ENCODE peak calls at places on chromosomes 16 and 17, in ten cellular contexts. Z is Calu3, H is fibroblast of the aortic adventitia, U is progenitor cell of endocrine pancreas, M is body of pancreas, O is transverse colon, T is choroid plexus epithelial cell, L is stomach, N is A673, B is Peyer's patch. J is an unnamed sample.

GRCh38 chr17:66025551-66025950 is 166.4 kb downstream of the CEP112 start:
- DNase-seq in O (no peak), Z (no peak), B (no peak), M (no peak), N (no peak), H (peak), L (no peak), U (no peak), T (peak), J (peak)

GRCh38 chr17:22694362-22695227 is 1002.3 kb downstream of the KCNJ18 start:
- DNase-seq in O (no peak), L (no peak), T (no peak), U (no peak), Z (no peak), B (no peak), N (no peak), H (no peak), M (no peak), J (no peak)

GRCh38 chr16:86533942-86534341 is 21.1 kb downstream of the MTHFSD start:
- DNase-seq in B (no peak), M (no peak), Z (no peak), T (no peak), O (no peak), H (no peak), L (no peak), N (no peak), U (no peak), J (no peak)

GRCh38 chr17:79224903-79225302 is 150.3 kb downstream of the ENGASE start:
- DNase-seq in L (no peak), H (no peak), O (no peak), B (no peak), Z (no peak), U (no peak), T (no peak), N (no peak), M (no peak), J (no peak)

GRCh38 chr17:48928876-48929811 is 15.5 kb downstream of the SNF8 start:
- DNase-seq in O (no peak), N (no peak), B (no peak), H (no peak), L (no peak), T (no peak), U (no peak), M (no peak), Z (no peak), J (no peak)

GRCh38 chr16:80932725-80933124 is 74.0 kb downstream of the CMC2 start:
- DNase-seq in U (no peak), T (peak), B (peak), Z (peak), N (peak), M (peak), L (peak), O (peak), H (peak), J (peak)

GRCh38 chr17:68567581-68567980 is 33.6 kb downstream of the FAM20A start:
- DNase-seq in N (no peak), T (no peak), U (no peak), O (no peak), M (no peak), B (no peak), Z (no peak), H (no peak), L (no peak), J (no peak)

GRCh38 chr16:48014349-48015135 is 141.3 kb downstream of the ABCC12 start:
- DNase-seq in Z (peak), L (no peak), N (peak), M (no peak), U (no peak), T (peak), H (peak), B (no peak), O (no peak), J (peak)

GRCh38 chr16:29809850-29810698 is 1.9 kb upstream of the PRRT2 start:
- DNase-seq in O (no peak), H (peak), M (no peak), Z (no peak), L (no peak), U (no peak), T (peak), B (no peak), N (peak), J (no peak)

GRCh38 chr16:19223235-19223847 is 55.3 kb downstream of the SYT17 start:
- DNase-seq in M (peak), O (peak), Z (peak), T (peak), B (peak), U (no peak), H (no peak), L (peak), N (peak), J (peak)

DNA sequence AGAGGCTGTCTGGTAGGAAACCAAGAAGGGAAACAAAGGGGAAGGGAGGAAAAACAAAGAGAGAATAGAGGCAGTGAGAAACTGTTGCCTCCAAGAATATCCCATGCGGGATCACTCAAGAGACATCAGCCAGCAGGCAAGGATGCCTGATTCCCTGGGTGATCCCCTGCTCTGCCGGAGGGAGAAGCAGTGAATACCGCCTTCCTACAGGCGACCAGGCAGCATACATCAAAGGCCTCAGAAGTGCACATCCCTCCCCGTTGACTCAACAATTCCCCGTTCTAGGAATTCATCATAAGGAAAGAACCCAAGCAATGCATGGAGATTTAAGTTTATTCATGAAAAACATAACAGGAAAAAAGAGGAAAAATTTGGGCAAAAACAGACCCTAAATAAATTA is 84.0 kb downstream of the ZFHX3 start:
- DNase-seq in H (no peak), Z (no peak), U (no peak), O (no peak), L (no peak), M (no peak), B (no peak), N (no peak), T (peak), J (peak)
- TF ChIP-seq CTCF in H (no peak), Z (no peak), U (no peak), O (no peak), L (no peak), M (no peak), B (no peak), N (no peak), T (no peak), J (no peak)

GRCh38 chr17:41419712-41420111 is 4.7 kb downstream of the KRT37 start:
- DNase-seq in O (no peak), Z (no peak), M (no peak), N (no peak), U (no peak), T (no peak), L (no peak), H (no peak), B (no peak), J (no peak)
- TF ChIP-seq CTCF in O (no peak), Z (no peak), M (no peak), N (no peak), U (no peak), T (no peak), L (no peak), H (no peak), B (no peak), J (no peak)

GRCh38 chr17:39107973-39108372 is 43.5 kb downstream of the PLXDC1 start:
- DNase-seq in Z (no peak), N (no peak), L (no peak), B (no peak), H (no peak), T (no peak), M (no peak), U (no peak), O (no peak), J (no peak)
- TF ChIP-seq CTCF in Z (peak), N (no peak), L (no peak), B (no peak), H (no peak), T (no peak), M (no peak), U (no peak), O (no peak), J (no peak)

GRCh38 chr17:13575466-13575865 is 26.3 kb downstream of the HS3ST3A1 start:
- DNase-seq in M (no peak), U (no peak), O (no peak), T (no peak), L (no peak), Z (no peak), H (no peak), N (no peak), B (no peak), J (no peak)
- TF ChIP-seq CTCF in M (no peak), U (no peak), O (no peak), T (no peak), L (no peak), Z (no peak), H (no peak), N (no peak), B (no peak), J (no peak)

DNA sequence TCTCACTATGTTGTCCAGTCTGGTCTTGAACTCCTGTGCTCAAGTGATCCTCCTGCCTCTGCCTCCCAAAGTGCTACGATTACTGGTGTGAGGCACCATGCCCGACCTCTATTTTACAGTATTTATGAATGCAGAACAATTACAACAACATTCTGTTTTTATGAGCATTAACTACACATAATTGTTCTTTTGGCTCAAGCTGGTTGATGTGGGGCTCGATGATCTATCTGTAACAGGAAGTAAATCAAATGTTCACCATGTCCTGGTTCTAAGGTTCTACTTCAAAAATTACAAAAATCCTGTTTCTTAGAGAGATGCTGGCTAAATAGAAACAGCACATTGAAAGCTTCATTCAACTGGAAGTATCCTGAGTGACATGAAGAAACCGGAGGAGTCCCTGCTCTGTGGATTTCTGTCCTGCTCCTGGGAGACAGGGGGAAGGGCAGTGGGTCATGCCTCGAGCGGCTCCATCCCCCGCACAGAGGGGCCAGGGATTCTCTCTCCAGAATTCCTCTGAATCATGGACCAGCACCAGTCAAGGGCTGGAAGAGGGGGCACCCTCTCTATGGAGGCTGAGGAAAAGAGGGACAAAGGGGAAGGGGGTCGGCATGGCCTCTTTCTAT is 31.5 kb downstream of the FA2H start:
- DNase-seq in U (no peak), N (no peak), H (no peak), Z (no peak), T (no peak), O (no peak), B (no peak), M (no peak), L (no peak), J (no peak)
- TF ChIP-seq CTCF in U (no peak), N (no peak), H (no peak), Z (no peak), T (no peak), O (no peak), B (no peak), M (no peak), L (no peak), J (no peak)

DNA sequence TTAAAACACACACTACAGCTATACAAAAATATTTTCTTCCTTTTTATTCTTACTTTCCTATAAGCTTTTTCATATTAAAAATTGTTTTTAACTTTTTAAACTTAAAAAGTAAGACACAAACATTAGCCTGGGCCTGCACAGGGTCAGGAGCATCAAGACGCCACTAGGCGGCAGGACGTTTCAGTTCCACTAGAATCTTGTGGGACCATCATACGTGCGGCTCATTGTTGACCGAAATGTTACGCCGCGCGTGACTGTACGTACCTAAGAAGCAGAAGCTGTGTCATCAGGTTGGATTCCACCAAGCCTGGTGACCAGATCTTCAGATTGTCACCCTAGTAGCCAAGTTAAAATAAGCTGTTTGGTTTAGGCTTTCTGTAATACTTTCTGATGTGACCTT is 47.1 kb downstream of the USP10 start:
- DNase-seq in L (no peak), Z (no peak), N (no peak), O (no peak), H (no peak), B (no peak), U (no peak), M (no peak), T (no peak), J (no peak)
- TF ChIP-seq CTCF in L (no peak), Z (peak), N (peak), O (no peak), H (peak), B (no peak), U (peak), M (no peak), T (peak), J (peak)

GRCh38 chr17:81520021-81520894 is 7.7 kb upstream of the ACTG1 start:
- DNase-seq in H (no peak), N (no peak), Z (no peak), M (no peak), L (no peak), O (no peak), U (peak), T (no peak), B (no peak), J (no peak)

GRCh38 chr17:81524063-81524864 is 3.9 kb upstream of the FSCN2 start:
- DNase-seq in B (no peak), U (no peak), O (no peak), H (no peak), M (no peak), L (no peak), Z (no peak), N (no peak), T (no peak), J (no peak)

GRCh38 chr17:81524865-81525159 is 3.4 kb upstream of the FSCN2 start:
- DNase-seq in N (no peak), U (no peak), M (no peak), O (no peak), B (no peak), Z (no peak), T (no peak), L (no peak), H (no peak), J (no peak)

GRCh38 chr17:81522491-81523125 is 5.6 kb upstream of the FSCN2 start:
- DNase-seq in O (no peak), H (no peak), L (no peak), U (no peak), T (no peak), B (no peak), N (no peak), Z (no peak), M (no peak), J (no peak)

GRCh38 chr17:81523139-81524062 is 4.8 kb upstream of the FSCN2 start:
- DNase-seq in B (no peak), Z (no peak), U (peak), M (no peak), T (peak), N (peak), O (no peak), L (peak), H (peak), J (peak)
- TF ChIP-seq CTCF in B (no peak), Z (no peak), U (peak), M (no peak), T (peak), N (peak), O (no peak), L (no peak), H (peak), J (peak)

J was measured in IMR-90.